ENCODE peak calls at places on chromosome 7, in six cellular contexts. V is nephron progenitor cell; E is AG08395; R is heart left ventricle; H is left ventricle myocardium inferior; J is central memory CD8-positive, alpha-beta T cell. A is an unnamed sample.

GRCh38 chr7:77265666-77266065 is 66.0 kb upstream of the FGL2 start:
- DNase-seq in J (no peak), E (no peak), H (no peak), V (no peak), R (no peak), A (no peak)

GRCh38 chr7:69839782-69840181 is 241.5 kb downstream of the AUTS2 start:
- DNase-seq in E (no peak), V (no peak), H (no peak), R (no peak), J (no peak), A (no peak)

GRCh38 chr7:21125297-21125696 is 302.6 kb upstream of the SP4 start:
- DNase-seq in J (no peak), E (no peak), H (no peak), V (no peak), R (no peak), A (no peak)

GRCh38 chr7:284762-285722 is 4.9 kb upstream of the FOXL3 start:
- DNase-seq in E (no peak), V (no peak), J (no peak), H (no peak), R (no peak), A (no peak)

GRCh38 chr7:471866-472639 is 47.6 kb downstream of the PDGFA start:
- DNase-seq in E (peak), J (no peak), R (peak), V (peak), H (peak), A (no peak)

GRCh38 chr7:52779004-52779403 is 256.4 kb upstream of the POM121L12 start:
- DNase-seq in R (no peak), J (no peak), V (no peak), H (no peak), E (no peak), A (no peak)

GRCh38 chr7:42227523-42227922 is 9.5 kb downstream of the GLI3 start:
- DNase-seq in V (no peak), R (no peak), E (no peak), J (no peak), H (no peak), A (no peak)

GRCh38 chr7:33250421-33250827 is 121.1 kb downstream of the BBS9 start:
- DNase-seq in R (no peak), E (peak), H (no peak), J (no peak), V (no peak), A (no peak)

GRCh38 chr7:98909487-98909886 is 31.2 kb downstream of the TRRAP start:
- DNase-seq in V (no peak), R (no peak), J (no peak), E (no peak), H (no peak), A (no peak)

GRCh38 chr7:3194501-3195141 is 106.4 kb upstream of the SDK1 start:
- DNase-seq in R (no peak), V (no peak), J (no peak), H (no peak), E (no peak), A (no peak)

GRCh38 chr7:32532086-32532485 is 36.8 kb downstream of the AVL9 start:
- DNase-seq in J (no peak), H (no peak), R (no peak), V (no peak), E (no peak), A (no peak)

GRCh38 chr7:49866076-49866735 is 92.8 kb downstream of the VWC2 start:
- DNase-seq in H (no peak), J (no peak), E (no peak), V (no peak), R (no peak), A (no peak)

GRCh38 chr7:101179117-101179779 is 845 bp downstream of the NAT16 start:
- DNase-seq in E (no peak), V (no peak), J (no peak), H (no peak), R (no peak), A (no peak)

GRCh38 chr7:7732566-7733290 is 14.3 kb upstream of the RPA3 start:
- DNase-seq in H (no peak), J (no peak), V (no peak), R (no peak), E (peak), A (no peak)

GRCh38 chr7:44189993-44190872 is 994 bp upstream of the GCK start:
- DNase-seq in E (no peak), H (no peak), R (no peak), J (no peak), V (no peak), A (no peak)

GRCh38 chr7:4157651-4158050 is 524.4 kb upstream of the FOXK1 start:
- DNase-seq in H (no peak), E (no peak), R (no peak), V (no peak), J (no peak), A (no peak)

GRCh38 chr7:28813238-28813962 is 144.7 kb downstream of the TRIL start:
- DNase-seq in R (no peak), V (no peak), E (no peak), H (peak), J (no peak), A (no peak)

GRCh38 chr7:92667816-92668540 is 77.8 kb upstream of the FAM133B start:
- DNase-seq in H (no peak), E (no peak), R (no peak), J (no peak), V (no peak), A (no peak)

GRCh38 chr7:95491634-95492314 is 6.0 kb downstream of the ASB4 start:
- DNase-seq in R (no peak), H (no peak), V (peak), J (no peak), E (no peak), A (no peak)

GRCh38 chr7:22723171-22723601 is 3.8 kb upstream of the IL6 start:
- DNase-seq in R (peak), E (peak), H (peak), J (no peak), V (no peak), A (no peak)

A was measured in nucleus accumbens.